ENCODE peak calls at places on chromosomes 5 and 9, in nine cellular contexts. D, M, Y, Z, G, U, A, B and L are unnamed samples.

GRCh38 chr9:135227641-135228251 is 140.3 kb downstream of the OLFM1 start:
- DNase-seq in B (no peak), D (no peak), M (no peak), U (no peak), G (no peak), Y (no peak), A (peak; percentile 46), Z (no peak), L (no peak)

GRCh38 chr5:42429694-42430093 is 6.5 kb downstream of the GHR start:
- DNase-seq in Z (no peak), U (no peak), D (no peak), G (no peak), M (no peak), Y (no peak), A (no peak), B (no peak), L (no peak)

GRCh38 chr5:93782978-93783377 is 41.6 kb upstream of the POU5F2 start:
- DNase-seq in B (no peak), G (no peak), Y (no peak), Z (no peak), U (no peak), A (no peak), M (no peak), D (no peak), L (no peak)

GRCh38 chr9:79325501-79325900 is 246.3 kb upstream of the TLE4 start:
- DNase-seq in U (no peak), M (no peak), D (no peak), G (no peak), Z (no peak), B (no peak), Y (no peak), A (no peak), L (peak; percentile 15)

GRCh38 chr5:1000329-1000728 is 8.3 kb upstream of the NKD2 start:
- DNase-seq in Y (no peak), U (no peak), B (no peak), A (no peak), G (no peak), Z (peak; percentile 10), M (no peak), D (no peak), L (no peak)

GRCh38 chr9:124960409-124960752 is 19.5 kb upstream of the GOLGA1 start:
- DNase-seq in B (no peak), M (no peak), Y (no peak), G (no peak), U (no peak), Z (no peak), A (no peak), D (no peak), L (no peak)

GRCh38 chr9:134863941-134864820 is 16.4 kb upstream of the FCN2 start:
- DNase-seq in G (no peak), Z (no peak), B (no peak), M (no peak), A (no peak), U (no peak), Y (no peak), D (no peak), L (peak; percentile 28)

GRCh38 chr9:4382722-4383317 is 83.0 kb upstream of the GLIS3 start:
- DNase-seq in Y (no peak), D (no peak), U (no peak), Z (no peak), B (peak; percentile 25), A (no peak), G (no peak), M (peak; percentile 5), L (peak; percentile 42)

GRCh38 chr5:134526483-134527155 is 1.1 kb downstream of the JADE2 start:
- DNase-seq in U (peak; percentile 71), Z (peak; percentile 82), A (peak; percentile 91), G (peak; percentile 89), D (peak; percentile 87), B (peak; percentile 80), Y (peak; percentile 80), M (peak; percentile 57), L (no peak)

GRCh38 chr9:37301369-37302172 is 120.9 kb upstream of the GRHPR start:
- DNase-seq in G (no peak), Y (no peak), M (no peak), U (no peak), A (no peak), B (no peak), Z (no peak), D (no peak), L (no peak)

GRCh38 chr9:93198117-93198838 is 14.3 kb downstream of the WNK2 start:
- DNase-seq in U (no peak), B (no peak), Z (no peak), D (peak; percentile 19), Y (no peak), G (no peak), M (no peak), A (peak; percentile 58), L (no peak)

GRCh38 chr9:110842169-110842568 is 173.6 kb downstream of the MUSK start:
- DNase-seq in B (no peak), G (no peak), A (no peak), M (no peak), Y (no peak), D (no peak), Z (no peak), U (no peak), L (peak; percentile 32)

GRCh38 chr9:121009657-121010056 is 40.4 kb downstream of the C5 start:
- DNase-seq in D (no peak), A (no peak), G (no peak), Y (no peak), B (no peak), U (no peak), Z (no peak), M (no peak), L (no peak)

GRCh38 chr9:103941104-103941503 is 153.0 kb upstream of the SMC2 start:
- DNase-seq in A (no peak), Z (no peak), M (no peak), G (no peak), D (no peak), U (no peak), B (no peak), Y (no peak), L (no peak)

GRCh38 chr9:81416476-81417298 is 272.7 kb downstream of the TLE1 start:
- DNase-seq in U (no peak), Z (no peak), B (no peak), Y (no peak), M (no peak), A (no peak), D (no peak), G (no peak), L (no peak)

GRCh38 chr9:17532461-17532860 is 46.4 kb upstream of the SH3GL2 start:
- DNase-seq in B (no peak), D (no peak), Z (no peak), M (no peak), A (no peak), U (no peak), Y (no peak), G (no peak), L (no peak)

GRCh38 chr9:17531642-17532254 is 47.1 kb upstream of the SH3GL2 start:
- DNase-seq in A (no peak), D (peak; percentile 25), G (peak; percentile 51), U (peak; percentile 52), Y (no peak), B (peak; percentile 54), M (peak; percentile 57), Z (peak; percentile 61), L (peak; percentile 64)

GRCh38 chr9:17528859-17529258 is 50.0 kb upstream of the SH3GL2 start:
- DNase-seq in D (no peak), M (no peak), U (no peak), B (no peak), Y (no peak), Z (no peak), A (no peak), G (no peak), L (no peak)
- TF ChIP-seq CTCF in D (no peak), M (peak; percentile 67), U (peak; percentile 47), B (no peak), Y (no peak), Z (peak; percentile 17), A (peak; percentile 10), G (peak; percentile 40), L (peak; percentile 22)

DNA sequence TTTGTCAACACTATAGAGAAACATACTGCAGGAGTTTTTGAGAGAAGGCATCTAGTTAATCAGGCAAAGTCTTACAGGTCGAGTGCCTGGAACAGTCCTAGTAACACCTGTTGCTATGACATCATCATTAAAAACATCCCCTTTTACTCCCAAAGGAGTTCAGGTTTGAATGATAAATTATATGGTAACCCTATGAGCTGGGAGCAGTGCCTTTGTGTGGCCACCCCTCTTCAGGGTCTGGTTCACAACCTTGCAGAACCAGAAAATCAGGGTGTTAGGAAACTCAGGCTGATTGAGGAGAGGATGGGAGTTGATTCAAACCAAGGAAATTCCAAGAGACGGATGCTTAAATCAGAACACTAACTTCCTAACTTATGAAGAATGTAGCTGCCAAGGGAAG is 179.1 kb upstream of the RASEF start:
- DNase-seq in Y (no peak), D (no peak), G (no peak), A (no peak), Z (no peak), U (no peak), M (no peak), B (no peak), L (no peak)
- TF ChIP-seq CTCF in Y (no peak), D (no peak), G (no peak), A (no peak), Z (no peak), U (no peak), M (no peak), B (no peak), L (no peak)

GRCh38 chr5:179801304-179802206 is 5.1 kb downstream of the MGAT4B start:
- DNase-seq in Z (peak; percentile 86), Y (peak; percentile 91), B (peak; percentile 80), D (peak; percentile 88), U (peak; percentile 80), A (peak; percentile 92), M (peak; percentile 55), G (no peak), L (peak; percentile 42)
- TF ChIP-seq CTCF in Z (peak; percentile 60), Y (peak; percentile 80), B (peak; percentile 73), D (peak; percentile 72), U (peak; percentile 59), A (peak; percentile 57), M (peak; percentile 65), G (peak; percentile 20), L (peak; percentile 64)

DNA sequence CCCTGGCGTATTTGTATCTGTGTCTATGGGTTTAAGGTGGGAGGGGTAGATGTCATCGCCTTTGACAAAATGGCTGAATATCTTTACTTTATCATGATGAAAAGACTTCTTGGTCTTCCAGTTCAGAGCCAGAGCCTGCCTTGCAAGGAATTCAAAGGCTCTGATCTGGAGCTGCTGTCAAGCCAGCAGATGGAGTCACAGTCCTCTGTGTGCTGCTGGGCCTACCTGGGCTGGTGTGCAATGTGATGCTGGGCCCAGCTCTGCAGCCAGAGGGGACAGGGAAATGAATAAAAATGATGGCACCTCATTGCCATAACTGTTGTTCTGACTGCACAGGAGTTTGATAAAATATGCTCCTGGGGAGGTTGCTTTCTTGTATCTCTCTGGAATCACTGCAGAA is 20.2 kb upstream of the HSPA9 start:
- DNase-seq in Z (no peak), A (no peak), G (no peak), D (no peak), Y (no peak), U (no peak), B (no peak), M (no peak), L (no peak)
- TF ChIP-seq CTCF in Z (no peak), A (no peak), G (peak; percentile 57), D (no peak), Y (no peak), U (no peak), B (no peak), M (no peak), L (peak; percentile 26)